ENCODE peak calls at places on chromosomes 4 and X, in seven cellular contexts. F, T, H, C, M, N and U are unnamed samples.

GRCh38 chr4:145154573-145154972 is 25.8 kb downstream of the OTUD4 start:
- DNase-seq in F (no peak), T (no peak), H (no peak), C (no peak), M (no peak), N (no peak), U (no peak)

GRCh38 chrX:113828470-113828869 is 755.4 kb upstream of the HTR2C start:
- DNase-seq in F (no peak), T (no peak), H (no peak), C (no peak), M (no peak), N (no peak), U (no peak)

GRCh38 chr4:102180080-102180479 is 165.2 kb downstream of the SLC39A8 start:
- DNase-seq in F (no peak), T (no peak), H (no peak), C (no peak), M (peak), N (no peak), U (no peak)

GRCh38 chr4:182478475-182478874 is 235.3 kb downstream of the TENM3 start:
- DNase-seq in F (no peak), T (no peak), H (no peak), C (no peak), M (peak), N (no peak), U (no peak)

GRCh38 chr4:148515248-148515647 is 73.0 kb upstream of the NR3C2 start:
- DNase-seq in F (no peak), T (no peak), H (no peak), C (no peak), M (no peak), N (no peak), U (no peak)

GRCh38 chrX:65136424-65136823 is 160.2 kb upstream of the ZC4H2 start:
- DNase-seq in F (no peak), T (no peak), H (no peak), C (no peak), M (no peak), N (no peak), U (no peak)

GRCh38 chrX:45803383-45803921 is 602.8 kb upstream of the DIPK2B start:
- DNase-seq in F (no peak), T (peak), H (peak), C (no peak), M (no peak), N (no peak), U (no peak)

GRCh38 chr4:38166082-38166481 is 205.9 kb downstream of the PTTG2 start:
- DNase-seq in F (no peak), T (no peak), H (peak), C (no peak), M (no peak), N (no peak), U (no peak)

GRCh38 chrX:49727847-49728246 is 32.1 kb upstream of the PAGE1 start:
- DNase-seq in F (no peak), T (no peak), H (no peak), C (peak), M (no peak), N (no peak), U (no peak)

GRCh38 chr4:140172960-140173359 is 19.0 kb upstream of the MAML3 start:
- DNase-seq in F (no peak), T (no peak), H (no peak), C (no peak), M (no peak), N (no peak), U (no peak)

GRCh38 chr4:3070709-3071500 is 3.4 kb downstream of the HTT-AS start:
- DNase-seq in F (no peak), T (no peak), H (no peak), C (peak), M (no peak), N (no peak), U (no peak)

DNA sequence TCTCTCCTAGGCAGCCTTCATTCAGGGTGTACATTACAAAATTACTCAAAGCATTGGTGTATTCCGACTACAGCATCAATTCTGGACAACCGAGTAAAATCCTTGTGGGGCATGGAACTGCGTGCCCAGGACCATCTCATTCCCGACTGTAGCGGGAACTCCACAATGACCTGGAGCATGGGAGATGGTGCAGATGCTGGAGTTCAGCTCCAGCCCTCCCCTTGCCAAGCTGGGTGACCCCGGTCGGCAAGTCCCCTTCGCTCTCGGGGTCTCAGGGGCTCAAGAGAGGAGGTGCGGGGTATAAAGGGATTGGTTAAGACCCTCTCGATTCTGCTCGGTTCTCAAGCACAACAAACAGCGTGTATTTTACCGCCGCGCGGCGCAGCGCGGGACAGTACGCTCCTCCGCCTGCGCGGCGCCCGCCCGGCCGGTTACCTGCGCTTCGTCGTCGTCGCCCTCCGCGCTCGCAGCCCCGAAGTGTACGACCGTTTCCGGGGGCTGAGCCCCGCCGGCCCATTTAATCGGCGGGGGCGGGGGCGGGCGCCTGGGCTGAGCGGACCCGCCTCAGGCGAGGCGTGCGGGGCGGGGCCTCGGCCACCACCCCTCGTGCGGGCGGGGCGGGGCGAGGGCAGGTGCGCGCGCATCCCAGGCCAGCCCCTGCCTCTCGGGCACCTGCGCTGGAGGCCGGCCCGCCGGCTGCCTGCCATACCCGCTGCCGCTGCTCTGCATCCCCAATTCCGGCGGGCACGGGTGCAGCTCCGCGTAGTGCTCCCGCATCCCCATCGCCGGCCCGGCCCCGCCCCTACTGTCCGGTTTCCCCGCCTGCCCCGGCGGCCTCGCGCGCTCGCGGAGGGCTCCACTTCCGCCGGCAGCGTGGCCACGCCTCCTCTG is at the start of gene G6PD:
- DNase-seq in F (peak), T (no peak), H (no peak), C (peak), M (peak), N (peak), U (no peak)
- TF ChIP-seq POLR2AphosphoS5 in F (no peak), T (peak), H (peak), C (peak), M (peak), N (no peak), U (no peak)

GRCh38 chr4:121599049-121599448 is 97.7 kb downstream of the ANXA5 start:
- DNase-seq in F (no peak), T (no peak), H (no peak), C (no peak), M (no peak), N (no peak), U (no peak)
- TF ChIP-seq POLR2AphosphoS5 in F (no peak), T (no peak), H (no peak), C (no peak), M (no peak), N (no peak), U (no peak)

GRCh38 chrX:150982786-150983525 is at the start of gene HMGB3:
- DNase-seq in F (peak), T (peak), H (peak), C (peak), M (peak), N (peak), U (peak)
- TF ChIP-seq POLR2AphosphoS5 in F (peak), T (peak), H (no peak), C (peak), M (peak), N (no peak), U (peak)

GRCh38 chr4:762211-763190 is 56.9 kb downstream of the PCGF3 start:
- DNase-seq in F (no peak), T (no peak), H (no peak), C (no peak), M (peak), N (no peak), U (no peak)

GRCh38 chr4:766152-766515 is 59.8 kb downstream of the CPLX1 start:
- DNase-seq in F (no peak), T (no peak), H (no peak), C (no peak), M (no peak), N (no peak), U (no peak)

GRCh38 chr4:763922-764321 is 58.3 kb downstream of the PCGF3 start:
- DNase-seq in F (no peak), T (no peak), H (no peak), C (no peak), M (no peak), N (no peak), U (no peak)

GRCh38 chr4:763191-763810 is 57.7 kb downstream of the PCGF3 start:
- DNase-seq in F (no peak), T (no peak), H (no peak), C (no peak), M (no peak), N (no peak), U (no peak)

GRCh38 chr4:764405-765169 is 59.0 kb downstream of the PCGF3 start:
- DNase-seq in F (no peak), T (no peak), H (no peak), C (no peak), M (no peak), N (no peak), U (no peak)
- TF ChIP-seq POLR2AphosphoS5 in F (no peak), T (peak), H (peak), C (no peak), M (no peak), N (no peak), U (no peak)